ENCODE peak calls at places on chromosomes 4 and X, in seven cellular contexts. L, I, J, H, P, X and S are unnamed samples.
A peak's percentile ranks its signal among the peaks of the same experiment; 100 is the strongest.

GRCh38 chr4:185019451-185020292 is 1.4 kb downstream of the HELT start:
- DNase-seq in H (no peak), I (no peak), P (no peak), L (no peak), J (no peak), X (no peak), S (no peak)

GRCh38 chrX:116114999-116115398 is 55.5 kb upstream of the AGTR2 start:
- DNase-seq in I (no peak), P (no peak), X (no peak), H (no peak), J (no peak), L (no peak), S (no peak)

GRCh38 chr4:57043304-57044251 is 64.9 kb downstream of the POLR2B start:
- DNase-seq in J (no peak), X (no peak), L (no peak), H (no peak), I (no peak), P (no peak), S (no peak)

GRCh38 chrX:42089014-42089413 is 165.7 kb upstream of the CASK start:
- DNase-seq in L (no peak), J (no peak), P (no peak), I (no peak), H (no peak), X (no peak), S (no peak)

GRCh38 chrX:47283015-47283771 is 50.4 kb downstream of the USP11 start:
- DNase-seq in J (no peak), L (peak; percentile 1), I (no peak), X (peak; percentile 37), P (peak; percentile 70), H (peak; percentile 3), S (no peak)

GRCh38 chr4:91837608-91838029 is 466.1 kb upstream of the GRID2 start:
- DNase-seq in L (no peak), X (no peak), I (no peak), J (peak; percentile 31), H (no peak), P (no peak), S (no peak)

GRCh38 chrX:31154941-31155340 is 83.1 kb upstream of the FTHL17 start:
- DNase-seq in L (no peak), I (no peak), X (no peak), J (no peak), H (no peak), P (no peak), S (no peak)

GRCh38 chrX:45596190-45596808 is 395.6 kb upstream of the DIPK2B start:
- DNase-seq in H (no peak), P (no peak), L (no peak), I (no peak), X (no peak), J (no peak), S (no peak)

GRCh38 chr4:99800332-99801004 is 16.2 kb upstream of the DAPP1 start:
- DNase-seq in P (no peak), I (no peak), H (no peak), X (no peak), J (no peak), L (no peak), S (no peak)

GRCh38 chrX:43629229-43629628 is 26.9 kb upstream of the MAOA start:
- DNase-seq in H (no peak), P (no peak), I (no peak), J (no peak), L (no peak), X (no peak), S (no peak)

GRCh38 chr4:89307185-89307445 is 485 bp downstream of the GPRIN3 start:
- DNase-seq in H (no peak), I (no peak), L (no peak), X (no peak), P (no peak), J (no peak), S (no peak)

GRCh38 chr4:71855944-71856343 is 72.1 kb upstream of the GC start:
- DNase-seq in L (no peak), P (no peak), J (no peak), I (no peak), X (no peak), H (no peak), S (no peak)

GRCh38 chrX:10992110-10992509 is 119.0 kb upstream of the HCCS start:
- DNase-seq in P (no peak), H (no peak), I (no peak), L (no peak), X (no peak), J (peak; percentile 11), S (no peak)

GRCh38 chr4:158131037-158131436 is 41.8 kb downstream of the GASK1B start:
- DNase-seq in X (no peak), J (no peak), P (no peak), I (no peak), H (no peak), L (no peak), S (no peak)

GRCh38 chr4:55181606-55182005 is 56.2 kb upstream of the KDR start:
- DNase-seq in H (no peak), L (no peak), X (no peak), P (no peak), J (no peak), I (no peak), S (no peak)

GRCh38 chr4:86593726-86594558 is at the start of gene PTPN13:
- DNase-seq in J (peak; percentile 99), L (peak; percentile 100), X (peak; percentile 99), P (peak; percentile 99), H (peak; percentile 99), I (peak; percentile 86), S (peak; percentile 82)

GRCh38 chr4:2478220-2478619 is 9.3 kb downstream of the RNF4 start:
- DNase-seq in X (no peak), L (no peak), H (no peak), I (no peak), P (no peak), J (no peak), S (no peak)

GRCh38 chr4:7949759-7950158 is 10.1 kb upstream of the AFAP1 start:
- DNase-seq in J (no peak), H (no peak), X (no peak), L (no peak), P (no peak), I (no peak), S (no peak)

GRCh38 chrX:112341598-112341997 is 259.0 kb upstream of the TRPC5 start:
- DNase-seq in P (no peak), I (no peak), L (no peak), J (no peak), X (no peak), H (no peak), S (no peak)

GRCh38 chr4:173531085-173531965 is 1.3 kb upstream of the HAND2 start:
- DNase-seq in H (no peak), I (no peak), P (no peak), X (no peak), J (peak; percentile 39), L (no peak), S (no peak)

GRCh38 chr4:167052631-167053085 is 181.6 kb downstream of the SPOCK3 start:
- DNase-seq in P (no peak), I (no peak), H (no peak), L (no peak), X (no peak), J (no peak), S (no peak)

GRCh38 chr4:2353222-2354107 is 65.0 kb downstream of the ZFYVE28 start:
- DNase-seq in P (peak; percentile 73), L (no peak), I (no peak), X (peak; percentile 19), H (no peak), J (no peak), S (no peak)

GRCh38 chr4:6019316-6020263 is 1.4 kb upstream of the C4orf50 start:
- DNase-seq in J (peak; percentile 86), P (peak; percentile 61), H (peak; percentile 23), I (peak; percentile 44), L (peak; percentile 4), X (peak; percentile 51), S (no peak)

GRCh38 chrX:134484039-134484438 is 24.1 kb downstream of the HPRT1 start:
- DNase-seq in L (no peak), I (peak; percentile 7), P (no peak), J (peak; percentile 50), X (no peak), H (no peak), S (peak; percentile 26)

GRCh38 chr4:46648088-46648744 is 258.3 kb upstream of the GABRA2 start:
- DNase-seq in J (peak; percentile 68), I (no peak), L (no peak), X (no peak), P (no peak), H (no peak), S (no peak)

DNA sequence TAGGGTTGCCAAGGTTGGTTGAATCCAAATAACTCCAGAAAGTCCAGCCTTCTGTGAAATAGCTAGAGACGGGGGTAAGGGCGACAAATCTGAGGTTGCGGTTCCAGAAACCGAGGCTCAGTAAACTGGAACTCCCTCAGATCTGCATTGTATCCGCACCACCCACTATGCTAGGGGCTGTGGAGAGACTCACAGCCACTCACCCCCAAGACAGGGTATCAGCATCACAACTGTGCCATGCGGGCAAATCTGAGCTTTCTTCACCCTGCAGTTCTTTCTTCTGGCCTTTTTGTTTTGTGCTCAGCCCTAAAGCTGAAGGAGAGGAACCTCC is 581 bp downstream of the CA5B start:
- DNase-seq in H (no peak), J (no peak), P (no peak), I (no peak), X (no peak), L (no peak), S (no peak)
- H3K27ac ChIP-seq in H (peak overlapping the region; percentile 71), J (peak overlapping the region; percentile 25), P (no peak overlapping the region), I (peak overlapping the region; percentile 73), X (no peak overlapping the region), L (no peak overlapping the region), S (peak overlapping the region; percentile 87)

GRCh38 chr4:17613761-17614415 is 553 bp upstream of the MED28 start:
- DNase-seq in X (no peak), H (no peak), L (no peak), P (no peak), J (peak; percentile 23), I (no peak), S (no peak)
- H3K27ac ChIP-seq in X (peak overlapping the region; percentile 74), H (peak overlapping the region; percentile 86), L (peak overlapping the region; percentile 81), P (peak overlapping the region; percentile 45), J (peak overlapping the region; percentile 83), I (peak overlapping the region; percentile 96), S (peak overlapping the region; percentile 95)

DNA sequence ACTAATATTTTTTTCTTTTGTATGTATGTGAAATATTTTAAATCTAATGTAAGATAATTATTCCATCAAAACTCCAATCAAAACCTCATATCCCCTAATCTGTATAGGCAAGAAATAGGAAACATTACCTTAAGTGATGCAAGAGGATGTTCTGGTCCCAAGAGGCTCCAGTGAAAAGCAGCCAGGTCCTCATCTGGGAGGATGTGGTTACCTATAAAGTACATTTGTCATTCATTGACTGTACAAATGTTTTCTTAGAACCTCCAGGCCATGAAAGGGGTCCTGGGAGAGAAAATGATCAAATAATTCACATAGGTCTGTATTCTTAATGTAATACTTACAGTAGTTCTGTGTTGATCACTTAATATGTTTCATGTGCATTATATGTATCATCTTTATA is 25.5 kb downstream of the FAM120C start:
- DNase-seq in H (no peak), P (no peak), J (no peak), L (no peak), X (no peak), I (no peak), S (no peak)
- H3K27ac ChIP-seq in H (no peak overlapping the region), P (no peak overlapping the region), J (no peak overlapping the region), L (no peak overlapping the region), X (no peak overlapping the region), I (no peak overlapping the region), S (no peak overlapping the region)

DNA sequence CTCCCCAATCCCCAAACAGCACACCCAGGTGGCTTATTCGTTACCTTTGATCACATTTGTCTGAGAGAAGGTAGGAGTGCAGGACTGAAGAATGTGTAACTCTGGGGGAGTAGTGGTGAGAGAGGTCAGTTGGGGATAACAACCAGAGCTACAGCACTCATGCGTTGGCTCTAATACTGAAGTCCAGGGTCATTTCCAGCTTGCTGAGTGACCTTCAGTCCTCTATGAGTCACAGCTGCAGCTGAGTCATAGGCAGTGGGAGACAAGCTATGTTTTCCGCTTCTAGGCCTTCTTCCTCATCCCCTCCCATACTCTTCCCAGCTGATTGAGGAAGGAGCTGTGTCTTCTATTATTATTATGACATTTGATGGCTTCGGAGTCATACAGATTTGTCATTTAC is 31.6 kb upstream of the CT47C1 start:
- DNase-seq in L (no peak), H (no peak), P (no peak), I (peak; percentile 44), J (peak; percentile 72), X (peak; percentile 88), S (no peak)
- H3K27ac ChIP-seq in L (no peak overlapping the region), H (no peak overlapping the region), P (no peak overlapping the region), I (peak overlapping the region; percentile 71), J (peak overlapping the region; percentile 54), X (peak overlapping the region; percentile 41), S (no peak overlapping the region)